ENCODE peak calls at places on chromosomes 5 and 9, in seven cellular contexts. Y is endodermal cell; N is lower lobe of right lung; L is cardiac muscle cell; Z is right cardiac atrium; J is tibial nerve; G is effector memory CD4-positive, alpha-beta T cell. A is an unnamed sample.
A peak's percentile ranks its signal among the peaks of the same experiment; 100 is the strongest.

GRCh38 chr5:18114161-18114802 is 480.0 kb downstream of the TAF11L14 start:
- DNase-seq in Y (no peak), N (no peak), L (no peak), Z (no peak), J (no peak), G (no peak), A (no peak)

GRCh38 chr5:138274189-138274853 is at the start of gene GFRA3:
- DNase-seq in Y (peak; percentile 80), N (no peak), L (peak; percentile 55), Z (no peak), J (no peak), G (no peak), A (no peak)

GRCh38 chr5:87074934-87075541 is 192.6 kb upstream of the RASA1 start:
- DNase-seq in Y (no peak), N (no peak), L (no peak), Z (no peak), J (no peak), G (no peak), A (peak; percentile 11)

GRCh38 chr9:123044556-123044955 is 11.1 kb downstream of the GPR21 start:
- DNase-seq in Y (no peak), N (no peak), L (no peak), Z (no peak), J (no peak), G (no peak), A (no peak)

GRCh38 chr5:158463188-158463587 is 604.2 kb upstream of the CLINT1 start:
- DNase-seq in Y (no peak), N (no peak), L (no peak), Z (no peak), J (no peak), G (no peak), A (no peak)

GRCh38 chr5:10541247-10541646 is 22.6 kb upstream of the ANKRD33B start:
- DNase-seq in Y (no peak), N (no peak), L (no peak), Z (no peak), J (no peak), G (no peak), A (no peak)

GRCh38 chr9:71819115-71819739 is 50.9 kb upstream of the CEMIP2 start:
- DNase-seq in Y (peak; percentile 64), N (no peak), L (peak; percentile 56), Z (peak; percentile 28), J (peak; percentile 50), G (no peak), A (peak; percentile 27)

GRCh38 chr5:59039003-59039295 is 456.1 kb downstream of the RAB3C start:
- DNase-seq in Y (peak; percentile 78), N (no peak), L (no peak), Z (no peak), J (no peak), G (no peak), A (no peak)

GRCh38 chr9:101631892-101632291 is 37.1 kb upstream of the PPP3R2 start:
- DNase-seq in Y (no peak), N (no peak), L (no peak), Z (no peak), J (no peak), G (no peak), A (no peak)

GRCh38 chr5:81006955-81007636 is 46.9 kb downstream of the RASGRF2 start:
- DNase-seq in Y (no peak), N (no peak), L (no peak), Z (no peak), J (no peak), G (peak; percentile 45), A (no peak)

GRCh38 chr5:116495786-116496185 is 78.8 kb downstream of the SEMA6A start:
- DNase-seq in Y (peak; percentile 33), N (no peak), L (no peak), Z (no peak), J (no peak), G (no peak), A (peak; percentile 62)

GRCh38 chr5:118611332-118611945 is 376.9 kb downstream of the DTWD2 start:
- DNase-seq in Y (peak; percentile 81), N (no peak), L (peak; percentile 50), Z (no peak), J (no peak), G (no peak), A (peak; percentile 69)

GRCh38 chr5:39947657-39948056 is 522.9 kb upstream of the DAB2 start:
- DNase-seq in Y (no peak), N (no peak), L (no peak), Z (peak; percentile 13), J (peak; percentile 32), G (no peak), A (no peak)

GRCh38 chr5:123012321-123012720 is 24.2 kb downstream of the PPIC start:
- DNase-seq in Y (no peak), N (no peak), L (no peak), Z (no peak), J (no peak), G (no peak), A (no peak)

GRCh38 chr9:114278881-114279570 is 43.9 kb upstream of the ORM1 start:
- DNase-seq in Y (peak; percentile 41), N (peak; percentile 30), L (no peak), Z (peak; percentile 33), J (no peak), G (no peak), A (peak; percentile 53)

GRCh38 chr9:71245651-71246050 is 124.2 kb upstream of the TRPM3 start:
- DNase-seq in Y (no peak), N (no peak), L (no peak), Z (no peak), J (no peak), G (no peak), A (no peak)

DNA sequence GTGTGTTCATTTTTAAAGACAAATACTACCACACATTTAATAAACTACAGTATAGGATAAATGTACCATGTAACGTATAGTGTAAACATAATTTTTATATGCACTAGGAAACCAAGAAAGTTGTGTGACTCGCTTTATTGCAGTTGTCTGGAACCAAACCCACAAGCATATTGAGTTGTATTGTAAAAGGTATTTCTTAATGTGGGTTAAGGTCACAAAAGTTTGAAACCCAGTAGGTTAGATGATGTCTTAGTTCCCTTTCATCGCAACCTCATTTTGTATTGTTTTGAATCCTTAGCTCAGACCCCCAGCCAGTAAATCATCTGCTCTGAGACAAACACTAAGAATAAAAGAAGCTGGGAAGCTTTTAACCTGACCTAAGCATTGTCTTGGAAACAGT is 79.0 kb downstream of the TRIO start:
- DNase-seq in Y (no peak), N (no peak), L (no peak), Z (no peak), J (no peak), G (no peak), A (no peak)
- H3K4me1 ChIP-seq in Y (no peaks in the 10 kb centered on the region), N (peaks cover 65% of the 10 kb centered on the region), L (peaks cover 29% of the 10 kb centered on the region), Z (peaks cover 33% of the 10 kb centered on the region), J (peaks cover 25% of the 10 kb centered on the region), G (no peaks in the 10 kb centered on the region), A (no peaks in the 10 kb centered on the region)

DNA sequence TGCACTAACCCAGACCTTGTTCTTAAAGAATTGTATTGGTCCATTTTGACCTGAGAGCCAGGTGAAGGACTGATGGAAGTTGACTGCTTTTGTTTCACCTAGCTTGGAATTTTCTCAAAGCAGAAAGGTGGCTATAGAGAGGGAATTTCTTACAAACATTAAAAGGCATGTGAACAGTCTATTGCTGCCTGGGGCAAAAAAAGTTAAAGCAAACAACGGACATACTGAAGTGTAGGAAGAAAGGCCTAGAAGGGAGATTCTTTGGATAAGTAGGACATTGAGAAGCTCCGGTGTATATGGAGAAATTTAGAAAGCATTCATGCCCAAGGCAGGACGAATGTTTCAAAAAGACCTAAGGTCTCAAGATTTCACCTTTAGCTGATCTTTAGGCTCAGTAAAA is 11.7 kb downstream of the CATSPER3 start:
- DNase-seq in Y (no peak), N (no peak), L (no peak), Z (no peak), J (no peak), G (no peak), A (no peak)
- H3K9me3 ChIP-seq in Y (peaks cover 89% of the 10 kb centered on the region), N (peaks cover 38% of the 10 kb centered on the region), L (no peaks in the 10 kb centered on the region), Z (peaks cover 2% of the 10 kb centered on the region), J (no peaks in the 10 kb centered on the region), G (peaks cover 8% of the 10 kb centered on the region), A (peaks cover 11% of the 10 kb centered on the region)

GRCh38 chr5:418681-419121 is 24.3 kb upstream of the EXOC3 start:
- DNase-seq in Y (peak; percentile 34), N (peak; percentile 38), L (no peak), Z (no peak), J (no peak), G (no peak), A (peak; percentile 81)

GRCh38 chr5:417301-417700 is 25.7 kb upstream of the EXOC3 start:
- DNase-seq in Y (peak; percentile 25), N (peak; percentile 1), L (no peak), Z (no peak), J (no peak), G (no peak), A (no peak)

GRCh38 chr5:415928-416635 is 26.9 kb upstream of the EXOC3 start:
- DNase-seq in Y (peak; percentile 68), N (peak; percentile 51), L (no peak), Z (no peak), J (no peak), G (no peak), A (no peak)

GRCh38 chr5:417765-418559 is 25.0 kb upstream of the EXOC3 start:
- DNase-seq in Y (no peak), N (no peak), L (no peak), Z (no peak), J (no peak), G (no peak), A (no peak)

GRCh38 chr5:416636-416960 is 26.4 kb upstream of the EXOC3 start:
- DNase-seq in Y (peak; percentile 35), N (peak; percentile 48), L (no peak), Z (no peak), J (no peak), G (no peak), A (no peak)
- H3K27ac ChIP-seq in Y (peak overlapping the region; percentile 47), N (no peak overlapping the region), L (no peak overlapping the region), Z (no peak overlapping the region), J (no peak overlapping the region), G (no peak overlapping the region), A (no peak overlapping the region)

DNA sequence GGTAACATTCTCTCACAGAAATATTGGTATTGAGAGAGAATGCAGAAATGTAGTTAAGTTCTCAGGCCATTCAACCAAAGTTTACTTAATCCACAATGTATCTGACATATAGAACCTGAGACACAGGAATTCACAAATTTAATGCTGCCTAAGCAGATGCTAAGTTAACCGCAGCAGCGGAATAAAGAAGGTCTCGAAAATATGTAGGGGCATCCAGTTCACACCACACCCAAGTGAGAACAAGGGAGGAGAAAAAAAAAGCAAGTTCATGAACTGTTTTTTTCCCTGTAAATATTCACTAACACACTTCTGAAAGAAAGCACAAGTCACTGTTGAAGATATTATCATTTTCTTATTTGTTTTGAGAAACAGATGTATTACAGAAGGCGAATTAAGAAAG is 193.9 kb downstream of the BNC2 start:
- DNase-seq in Y (no peak), N (no peak), L (no peak), Z (no peak), J (no peak), G (no peak), A (no peak)
- H3K4me1 ChIP-seq in Y (no peaks in the 10 kb centered on the region), N (no peaks in the 10 kb centered on the region), L (no peaks in the 10 kb centered on the region), Z (no peaks in the 10 kb centered on the region), J (no peaks in the 10 kb centered on the region), G (no peaks in the 10 kb centered on the region), A (peaks cover 11% of the 10 kb centered on the region)

GRCh38 chr5:109394806-109395205 is 15.0 kb downstream of the PJA2 start:
- DNase-seq in Y (no peak), N (no peak), L (no peak), Z (no peak), J (no peak), G (no peak), A (no peak)
- H3K9me3 ChIP-seq in Y (no peaks in the 10 kb centered on the region), N (no peaks in the 10 kb centered on the region), L (no peaks in the 10 kb centered on the region), Z (no peaks in the 10 kb centered on the region), J (no peaks in the 10 kb centered on the region), G (no peaks in the 10 kb centered on the region), A (peaks cover 4% of the 10 kb centered on the region)

A was measured in SJCRH30.